ENCODE peak calls at places on chromosome 2, in four cellular contexts. One of them, this sample, is unnamed.

GRCh38 chr2:12861344-12861942 is 144.7 kb downstream of the TRIB2 start:
- DNase-seq in upper lobe of left lung: no peak
- DNase-seq in uterus: no peak
- DNase-seq in HepG2: no peak
- DNase-seq in this sample: no peak

GRCh38 chr2:11026286-11026921 is 114.7 kb downstream of the KCNF1 start:
- DNase-seq in upper lobe of left lung: peak; percentile 36
- DNase-seq in uterus: no peak
- DNase-seq in HepG2: no peak
- DNase-seq in this sample: no peak

GRCh38 chr2:51165534-51166260 is 133.8 kb upstream of the NRXN1 start:
- DNase-seq in upper lobe of left lung: no peak
- DNase-seq in uterus: no peak
- DNase-seq in HepG2: no peak
- DNase-seq in this sample: no peak

GRCh38 chr2:95298471-95299111 is 1.4 kb downstream of the KCNIP3 start:
- DNase-seq in upper lobe of left lung: no peak
- DNase-seq in uterus: no peak
- DNase-seq in HepG2: no peak
- DNase-seq in this sample: no peak

GRCh38 chr2:206164261-206164862 is 4.7 kb downstream of the EEF1B2 start:
- DNase-seq in upper lobe of left lung: no peak
- DNase-seq in uterus: no peak
- DNase-seq in HepG2: peak; percentile 34
- DNase-seq in this sample: no peak

GRCh38 chr2:68062680-68063387 is at the start of gene C1D:
- DNase-seq in upper lobe of left lung: peak; percentile 99
- DNase-seq in uterus: peak; percentile 95
- DNase-seq in HepG2: peak; percentile 87
- DNase-seq in this sample: peak; percentile 99

GRCh38 chr2:158845869-158846268 is 50.8 kb downstream of the DAPL1 start:
- DNase-seq in upper lobe of left lung: no peak
- DNase-seq in uterus: no peak
- DNase-seq in HepG2: no peak
- DNase-seq in this sample: no peak

GRCh38 chr2:105468655-105469042 is 69.8 kb upstream of the FHL2 start:
- DNase-seq in upper lobe of left lung: no peak
- DNase-seq in uterus: no peak
- DNase-seq in HepG2: no peak
- DNase-seq in this sample: no peak

GRCh38 chr2:69805887-69806286 is 23.6 kb upstream of the GMCL1 start:
- DNase-seq in upper lobe of left lung: no peak
- DNase-seq in uterus: no peak
- DNase-seq in HepG2: no peak
- DNase-seq in this sample: no peak

GRCh38 chr2:199460101-199460671 is 2.4 kb upstream of the SATB2 start:
- DNase-seq in upper lobe of left lung: no peak
- DNase-seq in uterus: no peak
- DNase-seq in HepG2: no peak
- DNase-seq in this sample: no peak

GRCh38 chr2:148567716-148568115 is 76.8 kb upstream of the EPC2 start:
- DNase-seq in upper lobe of left lung: no peak
- DNase-seq in uterus: no peak
- DNase-seq in HepG2: no peak
- DNase-seq in this sample: peak; percentile 28

GRCh38 chr2:144512421-144513272 is 7.3 kb downstream of the ZEB2 start:
- DNase-seq in upper lobe of left lung: no peak
- DNase-seq in uterus: no peak
- DNase-seq in HepG2: no peak
- DNase-seq in this sample: no peak

GRCh38 chr2:3827673-3828575 is 124.5 kb downstream of the DCDC2C start:
- DNase-seq in upper lobe of left lung: peak; percentile 27
- DNase-seq in uterus: no peak
- DNase-seq in HepG2: no peak
- DNase-seq in this sample: no peak

GRCh38 chr2:20198001-20198400 is 26.9 kb downstream of the SDC1 start:
- DNase-seq in upper lobe of left lung: peak; percentile 88
- DNase-seq in uterus: no peak
- DNase-seq in HepG2: no peak
- DNase-seq in this sample: no peak

GRCh38 chr2:37080231-37080630 is 3.9 kb downstream of the HEATR5B start:
- DNase-seq in upper lobe of left lung: no peak
- DNase-seq in uterus: no peak
- DNase-seq in HepG2: no peak
- DNase-seq in this sample: no peak

GRCh38 chr2:37080674-37081073 is 3.5 kb downstream of the HEATR5B start:
- DNase-seq in upper lobe of left lung: no peak
- DNase-seq in uterus: no peak
- DNase-seq in HepG2: no peak
- DNase-seq in this sample: no peak

GRCh38 chr2:37084797-37085196 is 479 bp downstream of the GPATCH11 start:
- DNase-seq in upper lobe of left lung: no peak
- DNase-seq in uterus: no peak
- DNase-seq in HepG2: no peak
- DNase-seq in this sample: no peak

GRCh38 chr2:37085731-37086147 is 1.4 kb downstream of the GPATCH11 start:
- DNase-seq in upper lobe of left lung: no peak
- DNase-seq in uterus: no peak
- DNase-seq in HepG2: no peak
- DNase-seq in this sample: no peak

DNA sequence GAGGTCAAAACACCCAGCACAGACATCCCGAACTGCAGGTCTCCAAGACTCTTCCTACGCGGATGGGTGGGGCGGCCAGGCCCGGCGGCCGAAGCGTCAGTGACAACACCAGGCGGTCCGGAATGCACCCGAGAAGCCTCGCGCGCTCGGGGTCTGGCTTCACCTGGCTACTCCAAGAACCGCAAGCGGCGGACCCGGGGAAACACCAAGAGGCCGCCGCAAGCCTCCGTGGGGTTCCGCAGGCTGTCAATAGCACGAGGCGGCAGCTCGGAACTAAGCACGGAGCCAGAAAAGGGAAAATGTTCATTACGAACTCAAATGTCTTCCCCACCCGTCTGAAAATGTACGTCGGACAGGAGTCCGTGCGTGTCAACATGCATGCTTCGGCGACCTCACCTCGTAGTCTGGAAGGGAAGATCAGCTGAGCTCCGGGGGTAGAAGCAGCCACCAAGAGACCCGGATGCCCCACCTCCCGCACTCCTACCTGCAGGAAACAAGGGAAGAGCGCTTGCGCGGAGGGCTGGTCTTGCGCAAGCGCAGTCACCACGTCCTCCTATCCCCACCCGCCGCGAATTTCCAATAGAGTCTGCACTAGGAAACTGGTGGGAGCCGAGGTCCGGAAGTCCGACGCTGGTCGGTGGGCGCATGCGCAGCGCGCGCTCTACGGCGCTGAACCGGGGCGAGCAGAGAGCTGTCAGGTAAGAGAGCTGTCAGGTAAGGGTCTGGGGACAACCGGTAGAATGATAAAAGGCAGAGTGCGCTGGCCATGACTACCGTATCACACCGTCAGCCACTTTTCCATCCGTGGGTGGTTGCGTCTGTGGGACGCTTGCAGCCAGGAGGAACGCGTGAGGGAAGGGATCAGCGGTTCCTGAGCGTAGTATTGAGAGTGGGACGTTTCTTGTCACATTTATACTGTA is at the start of the genes GPATCH11 and HEATR5B:
- DNase-seq in upper lobe of left lung: peak; percentile 98
- DNase-seq in uterus: peak; percentile 94
- DNase-seq in HepG2: peak; percentile 98
- DNase-seq in this sample: peak; percentile 98
- TF ChIP-seq POLR2A in upper lobe of left lung: no peak
- TF ChIP-seq POLR2A in uterus: peak; percentile 54
- TF ChIP-seq POLR2A in HepG2: peak; percentile 91
- TF ChIP-seq POLR2A in this sample: no peak

DNA sequence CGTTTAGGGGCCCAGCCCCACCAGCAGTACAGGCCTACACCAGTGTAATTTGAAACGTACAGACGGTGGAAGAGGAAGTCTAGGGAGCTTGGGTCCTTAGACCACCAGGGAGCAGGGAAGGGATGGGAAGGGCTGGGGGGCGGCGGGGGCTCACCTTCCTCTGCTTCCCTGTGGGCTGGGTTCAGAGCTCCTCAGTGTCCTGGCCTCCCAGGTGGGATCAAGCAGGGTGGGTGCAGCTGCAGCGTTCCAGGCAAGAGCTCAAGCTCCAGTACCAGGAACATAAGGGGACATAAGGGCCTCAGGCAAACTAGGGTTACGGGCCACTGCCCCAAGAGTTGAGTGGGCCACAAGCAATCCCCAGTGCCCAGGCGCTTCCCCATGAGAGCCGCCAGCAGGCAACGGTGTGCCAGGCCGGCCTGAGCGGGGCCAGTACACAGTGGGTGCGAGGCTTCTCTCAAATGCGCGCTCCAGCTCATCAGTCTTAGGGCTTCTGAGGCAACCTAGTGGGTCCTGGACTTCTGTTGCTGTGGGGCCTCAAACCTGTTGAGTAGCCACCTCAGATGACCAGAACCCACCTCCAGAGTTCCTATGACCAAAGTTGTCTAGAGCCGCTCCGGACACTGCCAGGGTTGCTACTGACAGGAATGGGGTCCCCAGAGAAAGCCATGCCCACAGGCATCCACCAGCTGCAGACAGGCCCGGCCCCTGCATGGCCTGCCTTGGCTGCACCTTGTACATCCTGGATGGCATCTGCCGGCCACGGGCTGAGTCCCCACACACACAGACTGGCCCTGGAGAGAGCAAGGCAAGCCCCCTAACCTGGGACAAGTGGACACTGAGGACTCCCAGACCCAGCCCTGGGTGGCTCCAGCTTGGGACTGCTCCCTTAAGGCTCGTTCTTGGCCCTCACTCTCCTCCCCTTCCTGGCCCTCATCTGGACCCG is 5.2 kb downstream of the ANKRD23 start:
- DNase-seq in upper lobe of left lung: no peak
- DNase-seq in uterus: no peak
- DNase-seq in HepG2: no peak
- DNase-seq in this sample: no peak
- H3K4me3 ChIP-seq in upper lobe of left lung: peak overlapping the region; percentile 32
- H3K4me3 ChIP-seq in uterus: no peak overlapping the region
- H3K4me3 ChIP-seq in HepG2: no peak overlapping the region
- H3K4me3 ChIP-seq in this sample: no peak overlapping the region

DNA sequence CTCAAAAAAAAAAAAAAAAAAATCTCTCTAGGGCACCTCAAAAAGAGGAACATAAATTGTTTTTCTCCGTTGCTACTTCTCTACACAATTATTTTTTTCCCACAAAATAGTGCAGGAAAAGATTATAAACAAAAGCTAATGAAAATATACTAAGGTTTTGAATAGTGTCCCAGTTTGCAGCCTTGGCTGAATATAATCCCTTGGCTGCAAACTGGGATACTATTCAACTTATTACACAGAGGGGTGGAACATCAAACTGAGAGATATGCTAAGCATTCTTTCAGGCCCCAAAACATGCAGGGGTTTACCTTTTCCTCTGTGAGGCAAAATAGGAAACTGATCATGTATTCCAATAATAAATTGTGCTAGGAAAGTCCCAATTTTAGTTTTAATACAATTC is 63.7 kb downstream of the PPP1R1C start:
- DNase-seq in upper lobe of left lung: no peak
- DNase-seq in uterus: no peak
- DNase-seq in HepG2: no peak
- DNase-seq in this sample: no peak
- TF ChIP-seq CTCF in upper lobe of left lung: no peak
- TF ChIP-seq CTCF in uterus: no peak
- TF ChIP-seq CTCF in HepG2: no peak
- TF ChIP-seq CTCF in this sample: no peak

GRCh38 chr2:85600951-85601770 is 1.3 kb downstream of the TMEM150A start:
- DNase-seq in upper lobe of left lung: no peak
- DNase-seq in uterus: no peak
- DNase-seq in HepG2: no peak
- DNase-seq in this sample: peak; percentile 81

GRCh38 chr2:85601771-85602475 is 575 bp downstream of the TMEM150A start:
- DNase-seq in upper lobe of left lung: no peak
- DNase-seq in uterus: peak; percentile 72
- DNase-seq in HepG2: peak; percentile 61
- DNase-seq in this sample: peak; percentile 94

GRCh38 chr2:85600235-85600575 is 2.3 kb downstream of the TMEM150A start:
- DNase-seq in upper lobe of left lung: no peak
- DNase-seq in uterus: no peak
- DNase-seq in HepG2: no peak
- DNase-seq in this sample: no peak

GRCh38 chr2:85598594-85599340 is 3.2 kb downstream of the RNF181 start:
- DNase-seq in upper lobe of left lung: no peak
- DNase-seq in uterus: no peak
- DNase-seq in HepG2: no peak
- DNase-seq in this sample: no peak

DNA sequence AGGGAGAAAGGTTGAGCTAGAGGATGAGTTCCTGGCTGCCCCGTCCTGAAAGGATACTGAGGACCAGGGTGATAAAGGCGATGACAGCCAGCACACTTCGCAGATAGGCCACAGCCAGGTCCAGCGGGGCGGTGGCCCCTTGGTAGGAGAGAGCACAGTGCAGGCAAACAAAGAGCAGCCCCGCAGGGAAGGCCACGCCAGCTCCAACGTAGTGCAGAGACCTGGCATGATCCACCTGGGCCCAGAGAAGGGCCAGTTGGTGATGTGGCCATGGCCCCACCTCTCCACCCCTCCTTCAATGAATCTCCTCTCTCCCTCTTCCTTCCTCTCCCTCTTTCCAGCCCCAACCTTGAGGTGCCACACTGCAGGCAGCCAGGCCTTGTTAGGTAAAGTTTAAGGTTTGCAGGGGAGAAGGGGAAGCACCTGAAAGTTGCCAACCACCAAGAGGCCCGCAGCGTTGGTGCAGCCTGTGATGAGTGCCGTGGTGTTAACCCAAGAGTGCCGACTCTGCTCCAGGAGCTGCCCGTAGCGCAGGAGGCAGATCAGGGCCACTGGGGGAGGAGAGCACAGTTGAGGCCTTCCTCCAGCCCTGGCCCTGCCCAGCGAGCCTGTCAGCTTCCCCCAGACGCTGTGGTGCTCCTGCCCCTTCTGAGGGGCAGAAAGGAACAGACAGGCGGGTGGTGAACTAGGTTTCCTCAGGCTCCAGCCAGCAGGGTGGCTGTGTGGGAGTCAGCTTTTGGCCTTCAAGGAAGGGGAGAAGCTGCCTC is 2.8 kb downstream of the TMEM150A start:
- DNase-seq in upper lobe of left lung: no peak
- DNase-seq in uterus: no peak
- DNase-seq in HepG2: no peak
- DNase-seq in this sample: no peak
- TF ChIP-seq POLR2A in upper lobe of left lung: no peak
- TF ChIP-seq POLR2A in uterus: no peak
- TF ChIP-seq POLR2A in HepG2: no peak
- TF ChIP-seq POLR2A in this sample: no peak

GRCh38 chr2:240454031-240454901 is 18.8 kb downstream of the GPC1 start:
- DNase-seq in upper lobe of left lung: peak; percentile 80
- DNase-seq in uterus: no peak
- DNase-seq in HepG2: no peak
- DNase-seq in this sample: no peak
- H3K4me3 ChIP-seq in upper lobe of left lung: peak overlapping the region; percentile 63
- H3K4me3 ChIP-seq in uterus: peak overlapping the region; percentile 74
- H3K4me3 ChIP-seq in HepG2: no peak overlapping the region
- H3K4me3 ChIP-seq in this sample: no peak overlapping the region